ENCODE peak calls at places on chromosomes 12 and 14, in five cellular contexts. One of them, this sample, is unnamed. For H3K4me1, the result is how much of the 10 kb centered on the place peaks cover.

GRCh38 chr14:52095793-52096192 is 26.9 kb upstream of the NID2 start:
- DNase-seq in spleen: no peak
- DNase-seq in fibroblast of lung: no peak
- DNase-seq in HepG2: no peak
- DNase-seq in naive thymus-derived CD4-positive, alpha-beta T cell: no peak
- DNase-seq in this sample: no peak

GRCh38 chr14:94100847-94101246 is 9.7 kb upstream of the IFI27 start:
- DNase-seq in spleen: no peak
- DNase-seq in fibroblast of lung: peak
- DNase-seq in HepG2: no peak
- DNase-seq in naive thymus-derived CD4-positive, alpha-beta T cell: no peak
- DNase-seq in this sample: no peak

GRCh38 chr14:46661728-46662127 is 10.1 kb upstream of the RPL10L start:
- DNase-seq in spleen: no peak
- DNase-seq in fibroblast of lung: no peak
- DNase-seq in HepG2: no peak
- DNase-seq in naive thymus-derived CD4-positive, alpha-beta T cell: no peak
- DNase-seq in this sample: no peak

GRCh38 chr14:75453817-75454434 is 26.1 kb downstream of the JDP2 start:
- DNase-seq in spleen: no peak
- DNase-seq in fibroblast of lung: no peak
- DNase-seq in HepG2: no peak
- DNase-seq in naive thymus-derived CD4-positive, alpha-beta T cell: peak
- DNase-seq in this sample: no peak

GRCh38 chr12:62005615-62006014 is 254.6 kb upstream of the USP15 start:
- DNase-seq in spleen: no peak
- DNase-seq in fibroblast of lung: no peak
- DNase-seq in HepG2: no peak
- DNase-seq in naive thymus-derived CD4-positive, alpha-beta T cell: no peak
- DNase-seq in this sample: no peak

GRCh38 chr12:27623645-27624044 is 72.6 kb upstream of the REP15 start:
- DNase-seq in spleen: no peak
- DNase-seq in fibroblast of lung: peak
- DNase-seq in HepG2: no peak
- DNase-seq in naive thymus-derived CD4-positive, alpha-beta T cell: no peak
- DNase-seq in this sample: no peak

GRCh38 chr14:61343991-61344405 is 22.6 kb downstream of the PRKCH start:
- DNase-seq in spleen: no peak
- DNase-seq in fibroblast of lung: no peak
- DNase-seq in HepG2: no peak
- DNase-seq in naive thymus-derived CD4-positive, alpha-beta T cell: peak
- DNase-seq in this sample: no peak

GRCh38 chr12:121184425-121184824 is 25.5 kb upstream of the P2RX4 start:
- DNase-seq in spleen: no peak
- DNase-seq in fibroblast of lung: no peak
- DNase-seq in HepG2: no peak
- DNase-seq in naive thymus-derived CD4-positive, alpha-beta T cell: no peak
- DNase-seq in this sample: no peak

GRCh38 chr12:109757671-109758265 is 44.1 kb downstream of the FAM222A start:
- DNase-seq in spleen: no peak
- DNase-seq in fibroblast of lung: no peak
- DNase-seq in HepG2: no peak
- DNase-seq in naive thymus-derived CD4-positive, alpha-beta T cell: no peak
- DNase-seq in this sample: no peak

DNA sequence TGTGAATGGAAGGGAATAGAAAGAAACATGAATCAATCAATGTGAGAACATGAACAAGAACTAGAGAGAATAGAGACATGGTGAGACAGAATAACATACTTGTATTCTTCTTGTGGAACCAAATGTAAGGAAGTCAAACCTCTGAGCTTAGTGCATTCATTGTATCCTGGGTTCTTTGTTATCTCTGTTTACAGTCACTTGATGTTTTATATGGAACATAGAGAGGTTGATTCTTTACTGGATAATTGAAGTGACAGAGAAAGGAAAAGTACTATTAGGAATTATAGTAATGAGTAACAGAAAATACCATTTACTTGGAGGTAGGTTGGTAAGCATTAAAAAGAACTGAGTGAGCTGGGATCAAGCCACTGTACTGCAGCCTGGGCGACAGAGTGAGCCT is 2.5 kb upstream of the WNK1 start:
- DNase-seq in spleen: no peak
- DNase-seq in fibroblast of lung: no peak
- DNase-seq in HepG2: no peak
- DNase-seq in naive thymus-derived CD4-positive, alpha-beta T cell: no peak
- DNase-seq in this sample: no peak
- H3K4me3 ChIP-seq in spleen: no peak
- H3K4me3 ChIP-seq in fibroblast of lung: no peak
- H3K4me3 ChIP-seq in HepG2: no peak
- H3K4me3 ChIP-seq in naive thymus-derived CD4-positive, alpha-beta T cell: no peak
- H3K4me3 ChIP-seq in this sample: no peak

DNA sequence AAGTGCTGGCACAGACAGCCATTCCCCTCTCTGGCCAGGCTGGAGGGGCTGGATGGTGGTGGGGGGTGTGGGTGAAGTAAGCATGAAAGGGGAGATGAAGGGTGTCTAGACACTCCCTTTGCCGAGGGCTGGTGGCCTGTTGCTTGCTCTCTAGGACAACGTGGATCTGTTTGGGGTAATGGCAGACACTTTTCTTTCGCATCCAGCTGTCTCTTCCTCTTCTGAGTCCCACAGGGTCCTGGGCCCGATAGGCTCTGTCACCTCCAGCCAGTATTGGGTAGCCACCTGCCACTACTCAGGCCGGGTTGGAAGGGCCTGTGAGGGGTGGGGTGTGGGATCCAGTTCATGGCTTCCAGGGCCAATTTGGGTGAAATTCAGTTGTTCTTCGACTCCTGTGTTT is 218.1 kb downstream of the CACNA1C start:
- DNase-seq in spleen: no peak
- DNase-seq in fibroblast of lung: no peak
- DNase-seq in HepG2: no peak
- DNase-seq in naive thymus-derived CD4-positive, alpha-beta T cell: no peak
- DNase-seq in this sample: no peak
- H3K4me1 ChIP-seq in spleen: under half
- H3K4me1 ChIP-seq in fibroblast of lung: under half
- H3K4me1 ChIP-seq in HepG2: under half
- H3K4me1 ChIP-seq in naive thymus-derived CD4-positive, alpha-beta T cell: under half
- H3K4me1 ChIP-seq in this sample: under half

DNA sequence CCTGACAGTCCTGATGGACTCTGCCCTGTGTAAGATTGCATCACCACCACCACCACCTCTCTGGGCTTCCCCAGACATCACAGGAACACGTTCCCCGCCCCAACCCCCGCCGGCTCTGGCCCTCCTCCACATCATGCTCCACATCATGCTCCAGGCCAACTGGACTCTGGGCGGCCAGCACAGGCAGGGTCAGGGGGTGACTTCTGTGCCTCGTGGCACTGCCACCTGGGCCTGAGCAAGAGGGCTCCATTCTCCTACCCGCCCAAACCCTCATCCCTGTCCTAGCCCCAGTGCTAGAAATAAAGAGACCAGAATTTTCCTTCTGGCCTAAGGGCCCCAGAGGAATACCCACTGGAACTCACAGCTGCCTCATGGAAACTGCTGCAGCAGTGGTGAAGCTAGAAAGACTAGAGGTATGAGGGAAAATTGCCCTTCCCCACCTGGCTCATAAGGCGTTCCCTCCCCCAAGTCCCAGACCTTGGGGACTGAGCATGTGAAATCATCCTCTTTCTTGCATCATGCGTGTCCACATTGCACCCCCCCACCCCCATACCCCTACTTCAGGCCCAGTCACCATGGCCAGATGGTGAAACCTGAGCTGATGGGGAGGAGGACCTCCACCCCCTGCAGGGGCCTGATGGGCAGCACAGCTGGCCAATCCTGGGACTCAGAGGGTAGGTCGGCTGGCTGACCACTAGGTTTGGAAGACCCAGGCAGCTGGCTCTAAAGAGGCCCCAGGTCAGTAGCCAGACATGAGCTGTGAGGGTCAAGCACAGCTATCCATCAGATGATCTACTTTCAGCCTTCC is at the start of gene INHBE:
- DNase-seq in spleen: peak
- DNase-seq in fibroblast of lung: peak
- DNase-seq in HepG2: peak
- DNase-seq in naive thymus-derived CD4-positive, alpha-beta T cell: no peak
- DNase-seq in this sample: no peak
- H3K4me3 ChIP-seq in spleen: no peak
- H3K4me3 ChIP-seq in fibroblast of lung: no peak
- H3K4me3 ChIP-seq in HepG2: peak
- H3K4me3 ChIP-seq in naive thymus-derived CD4-positive, alpha-beta T cell: peak
- H3K4me3 ChIP-seq in this sample: no peak

GRCh38 chr12:89863332-89863938 is 154.8 kb upstream of the ATP2B1 start:
- DNase-seq in spleen: no peak
- DNase-seq in fibroblast of lung: no peak
- DNase-seq in HepG2: no peak
- DNase-seq in naive thymus-derived CD4-positive, alpha-beta T cell: peak
- DNase-seq in this sample: no peak

GRCh38 chr12:89862511-89863331 is 154.1 kb upstream of the ATP2B1 start:
- DNase-seq in spleen: peak
- DNase-seq in fibroblast of lung: no peak
- DNase-seq in HepG2: no peak
- DNase-seq in naive thymus-derived CD4-positive, alpha-beta T cell: peak
- DNase-seq in this sample: peak

GRCh38 chr12:89864419-89864818 is 155.8 kb upstream of the ATP2B1 start:
- DNase-seq in spleen: no peak
- DNase-seq in fibroblast of lung: no peak
- DNase-seq in HepG2: no peak
- DNase-seq in naive thymus-derived CD4-positive, alpha-beta T cell: no peak
- DNase-seq in this sample: no peak

GRCh38 chr12:89861086-89861485 is 152.4 kb upstream of the ATP2B1 start:
- DNase-seq in spleen: no peak
- DNase-seq in fibroblast of lung: no peak
- DNase-seq in HepG2: no peak
- DNase-seq in naive thymus-derived CD4-positive, alpha-beta T cell: no peak
- DNase-seq in this sample: no peak

GRCh38 chr12:89863968-89864367 is 155.3 kb upstream of the ATP2B1 start:
- DNase-seq in spleen: no peak
- DNase-seq in fibroblast of lung: no peak
- DNase-seq in HepG2: no peak
- DNase-seq in naive thymus-derived CD4-positive, alpha-beta T cell: no peak
- DNase-seq in this sample: no peak
- H3K4me1 ChIP-seq in spleen: under half
- H3K4me1 ChIP-seq in fibroblast of lung: under half
- H3K4me1 ChIP-seq in HepG2: under half
- H3K4me1 ChIP-seq in naive thymus-derived CD4-positive, alpha-beta T cell: under half
- H3K4me1 ChIP-seq in this sample: under half

This sample was measured in small intestine.